ENCODE peak calls at places on chromosome 3, in six cellular contexts. One of them, this sample, is unnamed.
A peak's percentile ranks its signal among the peaks of the same experiment; 100 is the strongest.

GRCh38 chr3:153026026-153026425 is 136.0 kb upstream of the RAP2B start:
- DNase-seq in stomach: no peak
- DNase-seq in HuH-7.5: no peak
- DNase-seq in AG10803: peak; percentile 51
- DNase-seq in stimulated activated CD8-positive, alpha-beta memory T cell treated with anti-CD3 and anti-CD28 coated beads, Interleukin-12 subunit alpha, Interleukin-12 subunit beta, amount 100 ng/mL, for 4 hours: no peak
- DNase-seq in HTR-8/SVneo: peak; percentile 17
- DNase-seq in this sample: no peak

GRCh38 chr3:134476306-134476705 is 9.5 kb downstream of the ANAPC13 start:
- DNase-seq in AG10803: no peak
- DNase-seq in stimulated activated CD8-positive, alpha-beta memory T cell treated with anti-CD3 and anti-CD28 coated beads, Interleukin-12 subunit alpha, Interleukin-12 subunit beta, amount 100 ng/mL, for 4 hours: no peak
- DNase-seq in stomach: no peak
- DNase-seq in HuH-7.5: no peak
- DNase-seq in HTR-8/SVneo: no peak
- DNase-seq in this sample: no peak

GRCh38 chr3:188253800-188254452 is 100.0 kb downstream of the LPP start:
- DNase-seq in HuH-7.5: no peak
- DNase-seq in AG10803: no peak
- DNase-seq in HTR-8/SVneo: no peak
- DNase-seq in stimulated activated CD8-positive, alpha-beta memory T cell treated with anti-CD3 and anti-CD28 coated beads, Interleukin-12 subunit alpha, Interleukin-12 subunit beta, amount 100 ng/mL, for 4 hours: no peak
- DNase-seq in stomach: no peak
- DNase-seq in this sample: no peak

GRCh38 chr3:48938156-48938555 is 19.5 kb downstream of the ARIH2 start:
- DNase-seq in HTR-8/SVneo: no peak
- DNase-seq in stomach: no peak
- DNase-seq in AG10803: no peak
- DNase-seq in HuH-7.5: no peak
- DNase-seq in stimulated activated CD8-positive, alpha-beta memory T cell treated with anti-CD3 and anti-CD28 coated beads, Interleukin-12 subunit alpha, Interleukin-12 subunit beta, amount 100 ng/mL, for 4 hours: no peak
- DNase-seq in this sample: no peak

GRCh38 chr3:52721002-52721741 is 15.3 kb downstream of the SPCS1 start:
- DNase-seq in stimulated activated CD8-positive, alpha-beta memory T cell treated with anti-CD3 and anti-CD28 coated beads, Interleukin-12 subunit alpha, Interleukin-12 subunit beta, amount 100 ng/mL, for 4 hours: no peak
- DNase-seq in AG10803: peak; percentile 37
- DNase-seq in HTR-8/SVneo: no peak
- DNase-seq in stomach: no peak
- DNase-seq in HuH-7.5: no peak
- DNase-seq in this sample: no peak

GRCh38 chr3:50340404-50341329 is at the start of gene RASSF1:
- DNase-seq in stimulated activated CD8-positive, alpha-beta memory T cell treated with anti-CD3 and anti-CD28 coated beads, Interleukin-12 subunit alpha, Interleukin-12 subunit beta, amount 100 ng/mL, for 4 hours: peak; percentile 48
- DNase-seq in HuH-7.5: no peak
- DNase-seq in stomach: peak; percentile 79
- DNase-seq in AG10803: peak; percentile 57
- DNase-seq in HTR-8/SVneo: no peak
- DNase-seq in this sample: no peak

GRCh38 chr3:48928679-48929078 is 10.0 kb downstream of the ARIH2 start:
- DNase-seq in HTR-8/SVneo: no peak
- DNase-seq in stomach: no peak
- DNase-seq in stimulated activated CD8-positive, alpha-beta memory T cell treated with anti-CD3 and anti-CD28 coated beads, Interleukin-12 subunit alpha, Interleukin-12 subunit beta, amount 100 ng/mL, for 4 hours: no peak
- DNase-seq in HuH-7.5: no peak
- DNase-seq in AG10803: no peak
- DNase-seq in this sample: no peak

GRCh38 chr3:195128255-195129071 is 142.5 kb downstream of the XXYLT1 start:
- DNase-seq in stimulated activated CD8-positive, alpha-beta memory T cell treated with anti-CD3 and anti-CD28 coated beads, Interleukin-12 subunit alpha, Interleukin-12 subunit beta, amount 100 ng/mL, for 4 hours: no peak
- DNase-seq in HTR-8/SVneo: no peak
- DNase-seq in AG10803: no peak
- DNase-seq in HuH-7.5: no peak
- DNase-seq in stomach: no peak
- DNase-seq in this sample: no peak

GRCh38 chr3:31093608-31093990 is 199.1 kb upstream of the GADL1 start:
- DNase-seq in stomach: no peak
- DNase-seq in AG10803: no peak
- DNase-seq in HuH-7.5: no peak
- DNase-seq in HTR-8/SVneo: no peak
- DNase-seq in stimulated activated CD8-positive, alpha-beta memory T cell treated with anti-CD3 and anti-CD28 coated beads, Interleukin-12 subunit alpha, Interleukin-12 subunit beta, amount 100 ng/mL, for 4 hours: no peak
- DNase-seq in this sample: no peak

GRCh38 chr3:25820816-25821486 is 31.1 kb downstream of the OXSM start:
- DNase-seq in stimulated activated CD8-positive, alpha-beta memory T cell treated with anti-CD3 and anti-CD28 coated beads, Interleukin-12 subunit alpha, Interleukin-12 subunit beta, amount 100 ng/mL, for 4 hours: no peak
- DNase-seq in HTR-8/SVneo: no peak
- DNase-seq in stomach: no peak
- DNase-seq in HuH-7.5: no peak
- DNase-seq in AG10803: no peak
- DNase-seq in this sample: no peak

GRCh38 chr3:81554805-81555204 is 206.6 kb downstream of the GBE1 start:
- DNase-seq in stimulated activated CD8-positive, alpha-beta memory T cell treated with anti-CD3 and anti-CD28 coated beads, Interleukin-12 subunit alpha, Interleukin-12 subunit beta, amount 100 ng/mL, for 4 hours: no peak
- DNase-seq in stomach: no peak
- DNase-seq in AG10803: no peak
- DNase-seq in HuH-7.5: no peak
- DNase-seq in HTR-8/SVneo: no peak
- DNase-seq in this sample: no peak

GRCh38 chr3:79148786-79149185 is 619.0 kb downstream of the ROBO1 start:
- DNase-seq in HTR-8/SVneo: no peak
- DNase-seq in AG10803: peak; percentile 10
- DNase-seq in stomach: no peak
- DNase-seq in stimulated activated CD8-positive, alpha-beta memory T cell treated with anti-CD3 and anti-CD28 coated beads, Interleukin-12 subunit alpha, Interleukin-12 subunit beta, amount 100 ng/mL, for 4 hours: no peak
- DNase-seq in HuH-7.5: no peak
- DNase-seq in this sample: no peak

GRCh38 chr3:186932281-186933181 is 2.2 kb downstream of the ST6GAL1 start:
- DNase-seq in AG10803: no peak
- DNase-seq in HuH-7.5: no peak
- DNase-seq in stomach: no peak
- DNase-seq in HTR-8/SVneo: no peak
- DNase-seq in stimulated activated CD8-positive, alpha-beta memory T cell treated with anti-CD3 and anti-CD28 coated beads, Interleukin-12 subunit alpha, Interleukin-12 subunit beta, amount 100 ng/mL, for 4 hours: no peak
- DNase-seq in this sample: no peak

GRCh38 chr3:128685001-128685726 is 34.5 kb upstream of the RPN1 start:
- DNase-seq in AG10803: no peak
- DNase-seq in stomach: no peak
- DNase-seq in HuH-7.5: no peak
- DNase-seq in stimulated activated CD8-positive, alpha-beta memory T cell treated with anti-CD3 and anti-CD28 coated beads, Interleukin-12 subunit alpha, Interleukin-12 subunit beta, amount 100 ng/mL, for 4 hours: no peak
- DNase-seq in HTR-8/SVneo: no peak
- DNase-seq in this sample: no peak

GRCh38 chr3:71581451-71581980 is 2.0 kb downstream of the FOXP1 start:
- DNase-seq in stimulated activated CD8-positive, alpha-beta memory T cell treated with anti-CD3 and anti-CD28 coated beads, Interleukin-12 subunit alpha, Interleukin-12 subunit beta, amount 100 ng/mL, for 4 hours: peak; percentile 10
- DNase-seq in stomach: peak; percentile 42
- DNase-seq in AG10803: peak; percentile 36
- DNase-seq in HuH-7.5: no peak
- DNase-seq in HTR-8/SVneo: no peak
- DNase-seq in this sample: peak; percentile 20

GRCh38 chr3:193086688-193087087 is 154.3 kb upstream of the PLAAT1 start:
- DNase-seq in stomach: no peak
- DNase-seq in HuH-7.5: no peak
- DNase-seq in AG10803: no peak
- DNase-seq in stimulated activated CD8-positive, alpha-beta memory T cell treated with anti-CD3 and anti-CD28 coated beads, Interleukin-12 subunit alpha, Interleukin-12 subunit beta, amount 100 ng/mL, for 4 hours: no peak
- DNase-seq in HTR-8/SVneo: no peak
- DNase-seq in this sample: no peak

GRCh38 chr3:50609071-50609742 is 2.4 kb downstream of the CISH start:
- DNase-seq in HuH-7.5: no peak
- DNase-seq in stomach: no peak
- DNase-seq in HTR-8/SVneo: no peak
- DNase-seq in stimulated activated CD8-positive, alpha-beta memory T cell treated with anti-CD3 and anti-CD28 coated beads, Interleukin-12 subunit alpha, Interleukin-12 subunit beta, amount 100 ng/mL, for 4 hours: no peak
- DNase-seq in AG10803: no peak
- DNase-seq in this sample: no peak

This sample was measured in H54.